ENCODE peak calls at places on chromosomes 5 and 9, in four cellular contexts. One of them, this sample, is unnamed.

GRCh38 chr5:146291421-146292074 is 47.1 kb upstream of the POU4F3 start:
- DNase-seq in Right ventricle myocardium superior: no peak
- DNase-seq in heart right ventricle: no peak
- DNase-seq in NCI-H187: no peak
- DNase-seq in this sample: no peak

GRCh38 chr5:41869150-41869738 is 981 bp downstream of the OXCT1 start:
- DNase-seq in NCI-H187: no peak
- DNase-seq in Right ventricle myocardium superior: peak; percentile 89
- DNase-seq in heart right ventricle: peak; percentile 83
- DNase-seq in this sample: no peak

GRCh38 chr5:143290115-143290514 is 113.4 kb downstream of the NR3C1 start:
- DNase-seq in NCI-H187: no peak
- DNase-seq in heart right ventricle: no peak
- DNase-seq in Right ventricle myocardium superior: no peak
- DNase-seq in this sample: no peak

GRCh38 chr9:97852001-97852398 is 1.0 kb upstream of the FOXE1 start:
- DNase-seq in heart right ventricle: no peak
- DNase-seq in NCI-H187: no peak
- DNase-seq in Right ventricle myocardium superior: no peak
- DNase-seq in this sample: no peak

GRCh38 chr5:55234171-55234700 is 828 bp upstream of the CCNO start:
- DNase-seq in NCI-H187: no peak
- DNase-seq in Right ventricle myocardium superior: no peak
- DNase-seq in heart right ventricle: no peak
- DNase-seq in this sample: peak; percentile 72

GRCh38 chr5:81209869-81210268 is 23.3 kb upstream of the CKMT2 start:
- DNase-seq in Right ventricle myocardium superior: no peak
- DNase-seq in NCI-H187: no peak
- DNase-seq in heart right ventricle: no peak
- DNase-seq in this sample: no peak

GRCh38 chr9:3526903-3527652 is 1.3 kb upstream of the RFX3 start:
- DNase-seq in Right ventricle myocardium superior: no peak
- DNase-seq in NCI-H187: peak; percentile 87
- DNase-seq in heart right ventricle: no peak
- DNase-seq in this sample: peak; percentile 40

GRCh38 chr9:128568470-128569083 is 16.2 kb downstream of the SPTAN1 start:
- DNase-seq in NCI-H187: peak; percentile 0
- DNase-seq in heart right ventricle: no peak
- DNase-seq in Right ventricle myocardium superior: no peak
- DNase-seq in this sample: no peak

GRCh38 chr9:21549251-21549765 is 67.2 kb upstream of the IFNE start:
- DNase-seq in Right ventricle myocardium superior: no peak
- DNase-seq in heart right ventricle: no peak
- DNase-seq in NCI-H187: no peak
- DNase-seq in this sample: no peak

GRCh38 chr5:1983401-1983800 is 100.7 kb upstream of the IRX4 start:
- DNase-seq in heart right ventricle: no peak
- DNase-seq in Right ventricle myocardium superior: no peak
- DNase-seq in NCI-H187: no peak
- DNase-seq in this sample: no peak

GRCh38 chr5:1391691-1392090 is 46.8 kb upstream of the CLPTM1L start:
- DNase-seq in Right ventricle myocardium superior: peak; percentile 22
- DNase-seq in heart right ventricle: no peak
- DNase-seq in NCI-H187: no peak
- DNase-seq in this sample: no peak

GRCh38 chr9:80707120-80707519 is 982.2 kb downstream of the TLE1 start:
- DNase-seq in Right ventricle myocardium superior: no peak
- DNase-seq in heart right ventricle: no peak
- DNase-seq in NCI-H187: no peak
- DNase-seq in this sample: no peak